ENCODE peak calls at places on chromosomes 3 and 15, in five cellular contexts. B, G, M, K and R are unnamed samples.

GRCh38 chr3:45950686-45951600 is 7.7 kb downstream of the CXCR6 start:
- DNase-seq in B (no peak), G (no peak), M (no peak), K (no peak), R (no peak)

GRCh38 chr15:38487383-38487782 is 33.5 kb downstream of the FAM98B start:
- DNase-seq in B (no peak), G (no peak), M (no peak), K (no peak), R (no peak)

GRCh38 chr15:32651229-32651837 is 9.8 kb downstream of the SCG5 start:
- DNase-seq in B (peak), G (peak), M (peak), K (peak), R (peak)

GRCh38 chr3:120850326-120851295 is 57.4 kb upstream of the STXBP5L start:
- DNase-seq in B (no peak), G (no peak), M (no peak), K (no peak), R (no peak)

GRCh38 chr3:104596054-104596453 is 770.7 kb upstream of the ALCAM start:
- DNase-seq in B (no peak), G (peak), M (peak), K (no peak), R (no peak)

GRCh38 chr3:32371466-32372212 is 20.0 kb upstream of the CMTM7 start:
- DNase-seq in B (no peak), G (no peak), M (no peak), K (no peak), R (no peak)

GRCh38 chr3:42846682-42847522 is 28.8 kb downstream of the CYP8B1 start:
- DNase-seq in B (no peak), G (no peak), M (no peak), K (peak), R (no peak)

GRCh38 chr3:97952280-97952679 is 20.0 kb downstream of the RIOX2 start:
- DNase-seq in B (no peak), G (peak), M (no peak), K (no peak), R (peak)

GRCh38 chr3:32469151-32469874 is 33.3 kb downstream of the CMTM6 start:
- DNase-seq in B (no peak), G (no peak), M (no peak), K (no peak), R (no peak)

GRCh38 chr3:2156244-2156847 is 57.7 kb downstream of the CNTN4 start:
- DNase-seq in B (peak), G (no peak), M (peak), K (peak), R (peak)

GRCh38 chr3:71690222-71690821 is 34.9 kb downstream of the EIF4E3 start:
- DNase-seq in B (no peak), G (peak), M (peak), K (no peak), R (peak)

GRCh38 chr3:42061711-42062408 is 29.3 kb upstream of the TRAK1 start:
- DNase-seq in B (peak), G (peak), M (peak), K (no peak), R (peak)

GRCh38 chr15:48463366-48463880 is 132.2 kb downstream of the DUT start:
- DNase-seq in B (no peak), G (no peak), M (no peak), K (no peak), R (no peak)

GRCh38 chr3:52090131-52090548 is 33.8 kb upstream of the DUSP7 start:
- DNase-seq in B (no peak), G (peak), M (no peak), K (no peak), R (peak)

GRCh38 chr3:169634618-169635236 is 28.8 kb downstream of the MECOM start:
- DNase-seq in B (no peak), G (no peak), M (no peak), K (no peak), R (no peak)

GRCh38 chr3:195801251-195802183 is 10.2 kb downstream of the MUC4 start:
- DNase-seq in B (no peak), G (no peak), M (no peak), K (no peak), R (no peak)

GRCh38 chr3:44932986-44933944 is 42.7 kb downstream of the ZDHHC3 start:
- DNase-seq in B (no peak), G (no peak), M (no peak), K (no peak), R (no peak)

GRCh38 chr3:100427694-100428093 is 26.4 kb downstream of the LNP1 start:
- DNase-seq in B (no peak), G (peak), M (no peak), K (no peak), R (peak)

GRCh38 chr3:14412831-14413380 is 10.5 kb downstream of the SLC6A6 start:
- DNase-seq in B (peak), G (no peak), M (peak), K (peak), R (peak)

GRCh38 chr15:63357061-63357460 is 24.6 kb downstream of the CA12 start:
- DNase-seq in B (no peak), G (no peak), M (no peak), K (no peak), R (no peak)

GRCh38 chr3:150248116-150248864 is 159.8 kb upstream of the TSC22D2 start:
- DNase-seq in B (no peak), G (peak), M (peak), K (no peak), R (peak)

GRCh38 chr3:183252973-183253363 is at the start of gene B3GNT5:
- DNase-seq in B (peak), G (no peak), M (peak), K (no peak), R (no peak)

GRCh38 chr3:37800022-37800493 is 61.6 kb upstream of the CTDSPL start:
- DNase-seq in B (no peak), G (peak), M (peak), K (no peak), R (peak)

GRCh38 chr3:98954806-98955205 is 53.3 kb upstream of the DCBLD2 start:
- DNase-seq in B (no peak), G (peak), M (no peak), K (no peak), R (no peak)

GRCh38 chr15:76979331-76979925 is 15.5 kb upstream of the PSTPIP1 start:
- DNase-seq in B (no peak), G (peak), M (no peak), K (no peak), R (no peak)

GRCh38 chr15:101852356-101852755 is 40.4 kb downstream of the OR4F15 start:
- DNase-seq in B (no peak), G (peak), M (no peak), K (no peak), R (no peak)

DNA sequence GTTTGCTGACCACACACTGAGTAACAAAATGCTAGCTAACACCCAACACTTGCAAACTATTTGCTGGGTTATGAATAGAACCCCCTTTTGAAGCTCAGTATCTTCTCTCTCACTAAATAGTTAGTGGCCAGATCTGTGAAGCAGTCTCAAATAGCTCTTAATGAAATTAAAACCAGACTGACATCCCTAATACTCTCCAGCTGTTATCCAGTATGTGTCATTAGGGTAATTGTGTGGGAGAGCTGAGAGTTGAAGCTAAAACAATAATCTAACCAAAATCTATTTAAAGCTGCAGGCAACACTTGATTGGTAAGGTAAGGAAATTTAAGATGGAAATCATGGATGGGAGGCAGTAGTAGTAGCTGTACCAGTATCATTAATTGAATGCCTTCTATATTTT is 110.4 kb upstream of the RORA start:
- DNase-seq in B (no peak), G (no peak), M (no peak), K (no peak), R (no peak)
- H2BK15ac ChIP-seq in B (no peak), G (no peak), M (no peak), K (no peak), R (no peak)

DNA sequence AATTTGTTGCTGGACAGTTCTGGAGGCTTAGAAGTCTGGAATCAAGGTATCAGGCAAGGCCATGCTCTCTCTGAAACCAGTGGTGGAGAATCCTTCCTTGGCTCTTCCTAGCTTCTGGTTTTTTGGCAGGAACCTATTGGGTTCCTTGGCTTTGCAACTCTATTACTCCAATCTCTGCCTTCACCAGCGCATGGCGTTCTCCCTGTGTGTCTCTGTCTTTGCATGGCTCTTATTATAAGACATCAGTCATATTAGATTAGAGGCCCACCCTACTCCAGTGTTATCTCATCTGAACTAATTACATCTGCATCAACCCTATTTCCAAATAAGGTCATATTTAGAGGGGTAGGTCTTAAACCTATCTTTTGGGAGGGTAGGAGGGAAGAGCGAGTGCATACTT is 358.1 kb upstream of the RARB start:
- DNase-seq in B (no peak), G (no peak), M (no peak), K (no peak), R (no peak)
- H3K4ac ChIP-seq in B (no peak), G (no peak), M (no peak), K (no peak), R (no peak)

GRCh38 chr15:89504166-89504565 is 7.8 kb upstream of the RHCG start:
- DNase-seq in B (peak), G (no peak), M (no peak), K (no peak), R (no peak)

GRCh38 chr15:89501646-89502045 is 5.3 kb upstream of the RHCG start:
- DNase-seq in B (peak), G (no peak), M (no peak), K (no peak), R (no peak)

GRCh38 chr15:89506026-89506686 is 9.8 kb upstream of the RHCG start:
- DNase-seq in B (no peak), G (no peak), M (no peak), K (no peak), R (no peak)

GRCh38 chr15:89500397-89501270 is 4.3 kb upstream of the RHCG start:
- DNase-seq in B (peak), G (no peak), M (no peak), K (no peak), R (no peak)

GRCh38 chr15:89502867-89503595 is 6.6 kb upstream of the RHCG start:
- DNase-seq in B (peak), G (no peak), M (no peak), K (no peak), R (no peak)
- H2AK5ac ChIP-seq in B (no peak), G (no peak), M (no peak), K (no peak), R (no peak)

GRCh38 chr15:79006071-79006470 is 61.2 kb upstream of the CTSH start:
- DNase-seq in B (no peak), G (no peak), M (no peak), K (no peak), R (no peak)
- H2BK15ac ChIP-seq in B (no peak), G (no peak), M (no peak), K (no peak), R (no peak)

GRCh38 chr15:74434260-74434915 is 630 bp upstream of the SEMA7A start:
- DNase-seq in B (no peak), G (peak), M (no peak), K (no peak), R (no peak)

GRCh38 chr15:74432271-74432967 is 1.3 kb downstream of the SEMA7A start:
- DNase-seq in B (no peak), G (no peak), M (no peak), K (no peak), R (no peak)

GRCh38 chr15:74432968-74433591 is 678 bp downstream of the SEMA7A start:
- DNase-seq in B (no peak), G (no peak), M (no peak), K (no peak), R (no peak)

GRCh38 chr15:74431645-74432044 is 2.1 kb downstream of the SEMA7A start:
- DNase-seq in B (no peak), G (no peak), M (no peak), K (no peak), R (no peak)

DNA sequence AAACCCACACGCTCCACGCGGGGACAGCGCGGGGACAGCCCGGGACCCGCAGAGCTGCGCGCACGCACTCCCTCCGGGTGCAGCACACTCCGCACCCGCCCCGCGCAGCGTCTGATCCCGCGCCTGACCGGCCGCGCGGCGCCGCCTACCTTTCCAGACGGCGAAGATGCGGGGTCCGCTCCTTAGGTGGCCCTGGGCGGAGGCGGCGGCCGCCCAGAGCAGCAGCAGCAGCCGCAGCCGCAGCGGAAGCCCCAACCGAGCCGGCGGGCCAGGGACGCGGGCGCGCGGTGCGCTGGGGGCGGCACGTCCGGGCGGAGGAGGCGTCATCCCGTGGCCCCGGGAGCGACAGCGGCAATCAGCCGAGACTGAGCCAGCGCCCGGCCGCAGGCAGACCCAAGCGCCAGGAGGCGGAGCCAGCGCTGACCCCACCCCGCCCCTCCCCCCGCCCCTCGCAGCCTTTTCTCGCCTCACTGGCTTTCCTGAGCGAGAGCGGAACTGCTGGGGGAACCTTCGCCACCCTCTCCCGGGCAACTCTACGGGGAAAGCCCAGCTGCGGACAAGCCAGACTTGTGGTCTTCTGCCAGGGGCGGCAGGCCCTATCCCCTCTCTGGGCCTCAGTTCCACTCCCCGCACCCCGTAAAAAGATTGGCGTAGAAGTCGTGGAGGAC is at the start of gene SEMA7A:
- DNase-seq in B (peak), G (peak), M (peak), K (peak), R (peak)
- H3K4ac ChIP-seq in B (no peak), G (peak), M (peak), K (no peak), R (peak)

GRCh38 chr3:129565902-129566301 is 22.9 kb downstream of the H1-8 start:
- DNase-seq in B (no peak), G (no peak), M (no peak), K (no peak), R (no peak)
- H2AK5ac ChIP-seq in B (no peak), G (no peak), M (no peak), K (no peak), R (no peak)

GRCh38 chr15:70382762-70383458 is 285.2 kb upstream of the TLE3 start:
- DNase-seq in B (no peak), G (no peak), M (no peak), K (no peak), R (no peak)
- H2BK15ac ChIP-seq in B (no peak), G (no peak), M (no peak), K (no peak), R (no peak)

GRCh38 chr3:194736896-194737600 is 51.4 kb downstream of the FAM43A start:
- DNase-seq in B (no peak), G (no peak), M (no peak), K (no peak), R (no peak)

GRCh38 chr3:194741916-194742315 is 56.2 kb downstream of the FAM43A start:
- DNase-seq in B (no peak), G (no peak), M (no peak), K (no peak), R (no peak)

GRCh38 chr3:194739498-194740284 is 54.0 kb downstream of the FAM43A start:
- DNase-seq in B (no peak), G (no peak), M (peak), K (no peak), R (peak)

GRCh38 chr3:194738254-194739093 is 52.8 kb downstream of the FAM43A start:
- DNase-seq in B (no peak), G (peak), M (no peak), K (no peak), R (peak)

GRCh38 chr3:194740859-194741486 is 55.3 kb downstream of the FAM43A start:
- DNase-seq in B (no peak), G (peak), M (peak), K (no peak), R (peak)
- H3K4ac ChIP-seq in B (no peak), G (peak), M (no peak), K (no peak), R (no peak)

DNA sequence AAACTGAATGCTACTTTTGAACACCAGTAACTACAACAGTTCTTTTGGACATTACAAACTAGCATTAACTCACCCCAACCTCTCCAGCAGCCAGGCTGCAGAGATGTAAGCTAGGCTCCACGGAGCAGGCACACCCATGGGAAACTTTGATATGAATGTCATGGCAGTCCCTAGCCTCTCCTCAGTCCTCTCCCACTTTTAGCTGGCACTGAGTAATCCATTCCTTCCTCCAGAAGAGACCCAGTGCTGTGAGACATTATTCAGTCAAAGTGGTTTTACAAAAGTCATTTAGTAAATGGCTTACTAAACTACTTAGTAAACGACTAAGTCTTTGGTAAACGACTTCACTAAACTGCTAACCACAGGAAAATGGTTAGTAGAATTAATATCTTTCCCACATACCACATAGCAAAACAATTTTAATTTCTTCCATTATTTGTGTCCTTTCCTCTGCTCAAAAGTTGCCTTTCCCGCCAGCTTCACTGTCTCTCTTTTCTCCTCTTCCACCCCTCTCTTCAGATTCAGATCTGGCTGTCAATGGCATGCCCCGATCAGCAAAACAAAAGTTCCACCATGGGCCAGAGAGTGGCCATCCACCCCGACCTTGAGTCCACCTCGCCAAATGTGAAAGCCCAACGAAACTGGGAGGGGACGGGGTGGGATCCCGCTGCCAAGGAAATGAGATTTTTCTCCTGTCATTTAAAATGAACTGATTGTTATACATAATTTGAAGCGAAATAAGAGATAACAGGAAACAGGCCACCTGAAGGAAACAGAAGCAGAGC is 67.5 kb upstream of the TJP1 start:
- DNase-seq in B (peak), G (no peak), M (peak), K (no peak), R (peak)
- H2AK5ac ChIP-seq in B (no peak), G (peak), M (no peak), K (no peak), R (peak)

DNA sequence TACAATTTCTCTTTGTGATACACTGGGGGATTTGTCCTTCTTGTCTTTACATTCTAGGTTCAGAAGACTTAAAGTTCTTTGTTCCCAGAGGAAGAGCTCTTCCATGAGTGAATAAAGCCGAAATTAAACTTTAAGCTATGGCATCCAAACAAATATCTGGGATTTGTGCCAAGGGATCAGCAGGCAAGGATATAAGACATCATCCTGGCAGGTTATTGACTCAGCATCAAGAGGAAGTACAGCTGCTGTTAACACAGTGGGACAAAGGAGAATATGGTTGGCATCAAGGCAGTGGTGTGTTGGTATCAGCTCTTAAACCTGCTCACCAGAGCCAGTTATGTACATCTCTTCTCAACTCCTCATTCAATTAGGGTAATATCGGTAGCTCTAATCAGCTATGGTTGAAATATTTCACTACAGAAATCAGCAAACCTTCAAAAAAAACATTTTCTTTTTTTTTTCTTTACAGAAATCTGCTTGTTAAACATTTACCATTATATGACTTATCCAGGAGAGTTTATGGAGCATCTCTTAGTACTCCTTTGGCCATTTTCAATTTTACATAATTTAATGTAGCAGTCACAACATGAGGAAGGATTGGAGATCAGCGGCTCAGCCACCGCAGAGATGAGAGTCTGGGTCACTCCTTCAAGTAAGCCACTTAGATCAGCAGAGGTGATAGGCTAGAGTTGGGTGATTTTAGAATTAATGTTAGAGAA is 1198.6 kb upstream of the EPHA6 start:
- DNase-seq in B (no peak), G (no peak), M (no peak), K (no peak), R (no peak)
- H2BK15ac ChIP-seq in B (no peak), G (no peak), M (no peak), K (no peak), R (no peak)